ENCODE peak calls at places on chromosomes 2 and 18, in nine cellular contexts. G is T-cell, B is fibroblast of the conjunctiva, E is activated T-cell treated with anti-CD3 and anti-CD28 coated beads for 1 hour, X is cardiac septum, U is GM12891, Q is naive B cell, P is fibroblast of lung, O is Right ventricle myocardium superior. C is an unnamed sample.

GRCh38 chr2:162245737-162246136 is 2.5 kb upstream of the FAP start:
- DNase-seq in G (no peak), B (peak), E (no peak), X (no peak), U (no peak), Q (no peak), P (peak), O (no peak), C (no peak)

GRCh38 chr18:3683483-3683882 is 233.5 kb downstream of the TGIF1 start:
- DNase-seq in G (no peak), B (no peak), E (no peak), X (no peak), U (no peak), Q (no peak), P (no peak), O (no peak), C (no peak)

GRCh38 chr2:134137182-134137595 is 116.7 kb upstream of the MGAT5 start:
- DNase-seq in G (no peak), B (no peak), E (no peak), X (peak), U (no peak), Q (no peak), P (peak), O (no peak), C (no peak)

GRCh38 chr2:189854956-189855355 is 70.7 kb downstream of the PMS1 start:
- DNase-seq in G (no peak), B (peak), E (no peak), X (no peak), U (no peak), Q (no peak), P (peak), O (no peak), C (no peak)

GRCh38 chr18:10320848-10321247 is 133.6 kb upstream of the APCDD1 start:
- DNase-seq in G (no peak), B (no peak), E (no peak), X (peak), U (no peak), Q (no peak), P (no peak), O (no peak), C (no peak)

GRCh38 chr2:171615071-171615470 is 72.2 kb upstream of the DYNC1I2 start:
- DNase-seq in G (no peak), B (no peak), E (no peak), X (no peak), U (no peak), Q (no peak), P (no peak), O (no peak), C (no peak)

GRCh38 chr2:161171595-161171929 is 11.3 kb downstream of the TANK start:
- DNase-seq in G (no peak), B (no peak), E (no peak), X (no peak), U (no peak), Q (no peak), P (no peak), O (no peak), C (no peak)

GRCh38 chr18:24114924-24115549 is 23.8 kb upstream of the CABYR start:
- DNase-seq in G (no peak), B (no peak), E (no peak), X (no peak), U (no peak), Q (no peak), P (peak), O (no peak), C (no peak)

GRCh38 chr2:218022131-218022850 is 19.5 kb upstream of the TNS1 start:
- DNase-seq in G (no peak), B (no peak), E (no peak), X (peak), U (no peak), Q (no peak), P (no peak), O (peak), C (no peak)

GRCh38 chr18:50727721-50728470 is 91.9 kb downstream of the MRO start:
- DNase-seq in G (no peak), B (no peak), E (no peak), X (no peak), U (no peak), Q (no peak), P (no peak), O (no peak), C (no peak)

GRCh38 chr2:118669639-118670038 is 177.8 kb downstream of the EN1 start:
- DNase-seq in G (no peak), B (no peak), E (no peak), X (no peak), U (no peak), Q (no peak), P (no peak), O (no peak), C (no peak)

GRCh38 chr2:176584333-176584732 is 315.1 kb downstream of the MTX2 start:
- DNase-seq in G (no peak), B (no peak), E (no peak), X (no peak), U (no peak), Q (no peak), P (no peak), O (no peak), C (no peak)

GRCh38 chr2:3348771-3349170 is 28.8 kb downstream of the EIPR1 start:
- DNase-seq in G (no peak), B (no peak), E (no peak), X (no peak), U (no peak), Q (no peak), P (no peak), O (no peak), C (no peak)

GRCh38 chr2:10059552-10060335 is 16.4 kb downstream of the KLF11 start:
- DNase-seq in G (no peak), B (no peak), E (no peak), X (no peak), U (no peak), Q (no peak), P (no peak), O (no peak), C (no peak)

GRCh38 chr2:3769766-3770165 is 66.4 kb downstream of the DCDC2C start:
- DNase-seq in G (no peak), B (no peak), E (no peak), X (peak), U (no peak), Q (no peak), P (no peak), O (no peak), C (no peak)

GRCh38 chr18:58177886-58178470 is 134.0 kb downstream of the NEDD4L start:
- DNase-seq in G (no peak), B (no peak), E (no peak), X (no peak), U (no peak), Q (no peak), P (peak), O (no peak), C (no peak)

GRCh38 chr2:208179028-208179609 is 10.7 kb downstream of the C2orf80 start:
- DNase-seq in G (no peak), B (no peak), E (no peak), X (no peak), U (no peak), Q (no peak), P (no peak), O (no peak), C (no peak)

GRCh38 chr2:42810971-42811865 is 18.8 kb upstream of the HAAO start:
- DNase-seq in G (peak), B (peak), E (peak), X (peak), U (peak), Q (peak), P (peak), O (peak), C (no peak)

GRCh38 chr2:219140726-219141125 is 19.9 kb downstream of the NHEJ1 start:
- DNase-seq in G (no peak), B (no peak), E (no peak), X (no peak), U (no peak), Q (no peak), P (no peak), O (no peak), C (no peak)

GRCh38 chr2:230865324-230865765 is 603 bp downstream of the ITM2C start:
- DNase-seq in G (no peak), B (no peak), E (no peak), X (no peak), U (no peak), Q (no peak), P (no peak), O (no peak), C (peak)